ENCODE peak calls at places on chromosomes 1 and 21, in ten cellular contexts. One of them, this sample, is unnamed.

GRCh38 chr1:66022904-66023620 is 230.4 kb downstream of the PDE4B start:
- DNase-seq in stomach: no peak
- DNase-seq in colonic mucosa: no peak
- DNase-seq in AG10803: peak
- DNase-seq in AG04450: no peak
- DNase-seq in HepG2: no peak
- DNase-seq in HCT116: no peak
- DNase-seq in Peyer's patch: no peak
- DNase-seq in cardiac muscle cell: peak
- DNase-seq in brain microvascular endothelial cell: peak
- DNase-seq in this sample: peak

GRCh38 chr21:38984982-38985422 is 179.3 kb downstream of the ETS2 start:
- DNase-seq in stomach: no peak
- DNase-seq in colonic mucosa: no peak
- DNase-seq in AG10803: peak
- DNase-seq in AG04450: no peak
- DNase-seq in HepG2: no peak
- DNase-seq in HCT116: no peak
- DNase-seq in Peyer's patch: no peak
- DNase-seq in cardiac muscle cell: peak
- DNase-seq in brain microvascular endothelial cell: no peak
- DNase-seq in this sample: peak

GRCh38 chr21:45920824-45921600 is 60.6 kb upstream of the COL6A1 start:
- DNase-seq in stomach: no peak
- DNase-seq in colonic mucosa: no peak
- DNase-seq in AG10803: no peak
- DNase-seq in AG04450: peak
- DNase-seq in HepG2: no peak
- DNase-seq in HCT116: no peak
- DNase-seq in Peyer's patch: no peak
- DNase-seq in cardiac muscle cell: no peak
- DNase-seq in brain microvascular endothelial cell: no peak
- DNase-seq in this sample: no peak

GRCh38 chr1:17207046-17207445 is 2.1 kb downstream of the PADI1 start:
- DNase-seq in stomach: peak
- DNase-seq in colonic mucosa: no peak
- DNase-seq in AG10803: no peak
- DNase-seq in AG04450: no peak
- DNase-seq in HepG2: no peak
- DNase-seq in HCT116: no peak
- DNase-seq in Peyer's patch: peak
- DNase-seq in cardiac muscle cell: no peak
- DNase-seq in brain microvascular endothelial cell: no peak
- DNase-seq in this sample: no peak

GRCh38 chr1:179226749-179227148 is 2.7 kb downstream of the ABL2 start:
- DNase-seq in stomach: no peak
- DNase-seq in colonic mucosa: no peak
- DNase-seq in AG10803: no peak
- DNase-seq in AG04450: no peak
- DNase-seq in HepG2: peak
- DNase-seq in HCT116: no peak
- DNase-seq in Peyer's patch: no peak
- DNase-seq in cardiac muscle cell: no peak
- DNase-seq in brain microvascular endothelial cell: no peak
- DNase-seq in this sample: no peak

GRCh38 chr1:185733818-185734709 is at the start of gene HMCN1:
- DNase-seq in stomach: peak
- DNase-seq in colonic mucosa: peak
- DNase-seq in AG10803: peak
- DNase-seq in AG04450: no peak
- DNase-seq in HepG2: peak
- DNase-seq in HCT116: peak
- DNase-seq in Peyer's patch: no peak
- DNase-seq in cardiac muscle cell: peak
- DNase-seq in brain microvascular endothelial cell: peak
- DNase-seq in this sample: peak

GRCh38 chr1:221845650-221846371 is 103.9 kb upstream of the DUSP10 start:
- DNase-seq in stomach: peak
- DNase-seq in colonic mucosa: no peak
- DNase-seq in AG10803: peak
- DNase-seq in AG04450: peak
- DNase-seq in HepG2: peak
- DNase-seq in HCT116: peak
- DNase-seq in Peyer's patch: no peak
- DNase-seq in cardiac muscle cell: peak
- DNase-seq in brain microvascular endothelial cell: peak
- DNase-seq in this sample: peak

GRCh38 chr1:73673980-73674379 is 524.0 kb downstream of the LRRIQ3 start:
- DNase-seq in stomach: no peak
- DNase-seq in colonic mucosa: no peak
- DNase-seq in AG10803: peak
- DNase-seq in AG04450: no peak
- DNase-seq in HepG2: no peak
- DNase-seq in HCT116: no peak
- DNase-seq in Peyer's patch: no peak
- DNase-seq in cardiac muscle cell: no peak
- DNase-seq in brain microvascular endothelial cell: no peak
- DNase-seq in this sample: no peak

GRCh38 chr1:174232761-174233160 is 73.4 kb downstream of the RABGAP1L start:
- DNase-seq in stomach: no peak
- DNase-seq in colonic mucosa: no peak
- DNase-seq in AG10803: no peak
- DNase-seq in AG04450: no peak
- DNase-seq in HepG2: no peak
- DNase-seq in HCT116: no peak
- DNase-seq in Peyer's patch: no peak
- DNase-seq in cardiac muscle cell: no peak
- DNase-seq in brain microvascular endothelial cell: no peak
- DNase-seq in this sample: no peak

GRCh38 chr1:36166938-36167910 is 11.3 kb downstream of the MAP7D1 start:
- DNase-seq in stomach: no peak
- DNase-seq in colonic mucosa: no peak
- DNase-seq in AG10803: peak
- DNase-seq in AG04450: no peak
- DNase-seq in HepG2: no peak
- DNase-seq in HCT116: no peak
- DNase-seq in Peyer's patch: no peak
- DNase-seq in cardiac muscle cell: no peak
- DNase-seq in brain microvascular endothelial cell: peak
- DNase-seq in this sample: no peak

GRCh38 chr1:217311766-217312165 is 319.1 kb downstream of the GPATCH2 start:
- DNase-seq in stomach: no peak
- DNase-seq in colonic mucosa: no peak
- DNase-seq in AG10803: peak
- DNase-seq in AG04450: no peak
- DNase-seq in HepG2: no peak
- DNase-seq in HCT116: no peak
- DNase-seq in Peyer's patch: no peak
- DNase-seq in cardiac muscle cell: peak
- DNase-seq in brain microvascular endothelial cell: peak
- DNase-seq in this sample: peak

DNA sequence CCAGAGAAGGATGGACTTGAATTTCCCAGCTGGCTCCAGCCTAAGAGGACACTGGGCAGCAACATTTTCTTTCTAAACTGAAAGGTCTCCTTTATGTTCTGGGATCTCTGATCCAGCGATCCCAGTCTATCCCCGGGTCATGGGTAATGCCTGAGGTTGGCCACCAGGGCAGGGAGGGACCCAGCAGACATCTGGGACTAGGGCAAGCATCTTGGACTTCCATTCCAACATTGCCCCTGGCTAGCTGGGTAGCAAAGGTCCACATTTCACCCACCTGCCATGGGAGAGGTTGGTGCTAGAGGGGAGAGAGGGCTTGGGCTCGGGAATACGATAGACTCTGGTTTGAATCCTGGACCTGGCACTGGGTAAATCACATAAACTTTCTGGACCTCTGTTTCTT is 84.6 kb downstream of the LRRN2 start:
- DNase-seq in stomach: no peak
- DNase-seq in colonic mucosa: no peak
- DNase-seq in AG10803: no peak
- DNase-seq in AG04450: no peak
- DNase-seq in HepG2: no peak
- DNase-seq in HCT116: no peak
- DNase-seq in Peyer's patch: no peak
- DNase-seq in cardiac muscle cell: no peak
- DNase-seq in brain microvascular endothelial cell: no peak
- DNase-seq in this sample: no peak
- TF ChIP-seq CTCF in stomach: no peak
- TF ChIP-seq CTCF in colonic mucosa: no peak
- TF ChIP-seq CTCF in AG10803: peak
- TF ChIP-seq CTCF in AG04450: peak
- TF ChIP-seq CTCF in HepG2: no peak
- TF ChIP-seq CTCF in HCT116: no peak
- TF ChIP-seq CTCF in Peyer's patch: no peak
- TF ChIP-seq CTCF in cardiac muscle cell: peak
- TF ChIP-seq CTCF in brain microvascular endothelial cell: peak
- TF ChIP-seq CTCF in this sample: no peak

DNA sequence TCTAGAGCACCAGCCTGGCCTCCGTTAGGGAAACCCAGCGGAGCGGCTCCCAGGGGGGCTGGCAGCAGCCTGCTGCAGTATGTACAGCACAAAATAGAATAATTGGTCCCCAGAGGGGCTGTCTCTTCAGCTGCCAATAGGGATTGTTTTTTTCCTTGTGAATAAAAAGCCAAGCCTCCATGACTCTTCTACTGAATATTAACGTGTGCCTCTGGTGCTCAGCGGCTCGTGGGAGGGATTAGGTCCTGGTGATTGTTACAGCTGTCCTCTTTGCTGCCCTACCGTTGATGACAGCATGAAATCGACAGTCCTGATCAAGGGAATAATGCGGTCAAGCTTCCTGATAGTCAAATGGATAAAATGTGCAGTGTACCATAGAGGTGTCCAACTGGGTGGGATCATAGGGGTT is 190.7 kb upstream of the RUNX1 start:
- DNase-seq in stomach: no peak
- DNase-seq in colonic mucosa: no peak
- DNase-seq in AG10803: no peak
- DNase-seq in AG04450: no peak
- DNase-seq in HepG2: no peak
- DNase-seq in HCT116: no peak
- DNase-seq in Peyer's patch: no peak
- DNase-seq in cardiac muscle cell: no peak
- DNase-seq in brain microvascular endothelial cell: no peak
- DNase-seq in this sample: no peak
- H3K4me3 ChIP-seq in stomach: no peak
- H3K4me3 ChIP-seq in colonic mucosa: no peak
- H3K4me3 ChIP-seq in AG10803: no peak
- H3K4me3 ChIP-seq in AG04450: no peak
- H3K4me3 ChIP-seq in HepG2: no peak
- H3K4me3 ChIP-seq in HCT116: no peak
- H3K4me3 ChIP-seq in Peyer's patch: no peak
- H3K4me3 ChIP-seq in cardiac muscle cell: no peak
- H3K4me3 ChIP-seq in brain microvascular endothelial cell: no peak
- H3K4me3 ChIP-seq in this sample: peak

DNA sequence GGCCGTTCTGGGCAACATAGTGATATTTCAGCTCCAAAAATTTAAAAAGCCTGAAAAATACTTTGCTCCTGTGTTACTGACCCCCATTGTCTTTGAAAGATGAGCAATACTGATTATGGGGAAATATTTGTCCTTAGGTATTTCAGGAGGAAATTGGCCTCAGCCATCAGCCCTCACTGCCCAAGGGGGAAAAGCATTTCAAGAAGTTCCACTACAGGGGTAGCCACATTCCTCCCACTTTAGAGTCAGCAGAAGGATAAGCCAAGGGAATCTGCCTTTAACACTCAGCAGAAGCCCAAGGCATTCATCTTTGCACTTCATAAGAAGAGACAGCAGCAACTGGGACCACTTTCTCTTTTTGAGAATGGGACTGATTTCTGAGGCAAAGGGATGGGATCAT is 40.5 kb upstream of the ZNF326 start:
- DNase-seq in stomach: no peak
- DNase-seq in colonic mucosa: no peak
- DNase-seq in AG10803: no peak
- DNase-seq in AG04450: no peak
- DNase-seq in HepG2: no peak
- DNase-seq in HCT116: no peak
- DNase-seq in Peyer's patch: no peak
- DNase-seq in cardiac muscle cell: no peak
- DNase-seq in brain microvascular endothelial cell: no peak
- DNase-seq in this sample: no peak
- TF ChIP-seq CTCF in stomach: no peak
- TF ChIP-seq CTCF in colonic mucosa: no peak
- TF ChIP-seq CTCF in AG10803: no peak
- TF ChIP-seq CTCF in AG04450: no peak
- TF ChIP-seq CTCF in HepG2: no peak
- TF ChIP-seq CTCF in HCT116: no peak
- TF ChIP-seq CTCF in Peyer's patch: no peak
- TF ChIP-seq CTCF in cardiac muscle cell: no peak
- TF ChIP-seq CTCF in brain microvascular endothelial cell: no peak
- TF ChIP-seq CTCF in this sample: no peak

GRCh38 chr1:206634365-206635079 is 814 bp upstream of the DYRK3 start:
- DNase-seq in stomach: peak
- DNase-seq in colonic mucosa: peak
- DNase-seq in AG10803: peak
- DNase-seq in AG04450: peak
- DNase-seq in HepG2: peak
- DNase-seq in HCT116: peak
- DNase-seq in Peyer's patch: peak
- DNase-seq in cardiac muscle cell: peak
- DNase-seq in brain microvascular endothelial cell: peak
- DNase-seq in this sample: peak

GRCh38 chr1:206635983-206636354 is 633 bp downstream of the DYRK3 start:
- DNase-seq in stomach: no peak
- DNase-seq in colonic mucosa: no peak
- DNase-seq in AG10803: no peak
- DNase-seq in AG04450: no peak
- DNase-seq in HepG2: no peak
- DNase-seq in HCT116: no peak
- DNase-seq in Peyer's patch: no peak
- DNase-seq in cardiac muscle cell: no peak
- DNase-seq in brain microvascular endothelial cell: no peak
- DNase-seq in this sample: no peak

GRCh38 chr1:206631085-206631509 is 4.2 kb upstream of the DYRK3 start:
- DNase-seq in stomach: peak
- DNase-seq in colonic mucosa: peak
- DNase-seq in AG10803: peak
- DNase-seq in AG04450: peak
- DNase-seq in HepG2: peak
- DNase-seq in HCT116: peak
- DNase-seq in Peyer's patch: peak
- DNase-seq in cardiac muscle cell: peak
- DNase-seq in brain microvascular endothelial cell: peak
- DNase-seq in this sample: peak

GRCh38 chr1:206635080-206635982 is at the start of gene DYRK3:
- DNase-seq in stomach: peak
- DNase-seq in colonic mucosa: peak
- DNase-seq in AG10803: peak
- DNase-seq in AG04450: peak
- DNase-seq in HepG2: peak
- DNase-seq in HCT116: peak
- DNase-seq in Peyer's patch: peak
- DNase-seq in cardiac muscle cell: peak
- DNase-seq in brain microvascular endothelial cell: peak
- DNase-seq in this sample: peak

DNA sequence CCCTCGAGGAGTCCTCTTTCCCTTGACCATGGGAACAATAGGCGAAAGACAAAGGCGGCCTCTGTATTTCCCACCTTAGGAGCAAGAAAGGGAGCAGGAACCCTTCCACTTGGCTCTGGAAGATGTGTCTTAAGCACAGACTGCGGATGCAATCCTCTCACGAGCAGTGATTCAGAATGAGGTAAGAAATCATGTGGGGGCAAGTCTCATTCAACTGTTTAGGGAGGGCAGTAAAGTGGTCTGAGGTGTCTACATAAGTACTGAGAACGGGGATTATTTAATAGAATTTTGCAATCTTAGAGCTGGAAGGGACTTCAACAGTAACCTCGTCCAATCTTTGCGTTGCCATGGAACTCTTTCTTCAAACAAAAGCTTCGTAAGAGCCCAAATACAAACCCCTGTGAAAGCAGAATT is 1.6 kb upstream of the DYRK3 start:
- DNase-seq in stomach: no peak
- DNase-seq in colonic mucosa: no peak
- DNase-seq in AG10803: peak
- DNase-seq in AG04450: peak
- DNase-seq in HepG2: no peak
- DNase-seq in HCT116: no peak
- DNase-seq in Peyer's patch: no peak
- DNase-seq in cardiac muscle cell: peak
- DNase-seq in brain microvascular endothelial cell: peak
- DNase-seq in this sample: peak
- H3K4me3 ChIP-seq in stomach: no peak
- H3K4me3 ChIP-seq in colonic mucosa: no peak
- H3K4me3 ChIP-seq in AG10803: no peak
- H3K4me3 ChIP-seq in AG04450: no peak
- H3K4me3 ChIP-seq in HepG2: no peak
- H3K4me3 ChIP-seq in HCT116: no peak
- H3K4me3 ChIP-seq in Peyer's patch: no peak
- H3K4me3 ChIP-seq in cardiac muscle cell: no peak
- H3K4me3 ChIP-seq in brain microvascular endothelial cell: no peak
- H3K4me3 ChIP-seq in this sample: no peak